ENCODE peak calls at places on chromosomes 1 and 21, in nine cellular contexts. One of them, this sample, is unnamed. For H3K4me1 and H3K9me3, the result is how much of the 10 kb centered on the place peaks cover.

GRCh38 chr1:8415526-8416278 is 97.8 kb downstream of the SLC45A1 start:
- DNase-seq in CD8-positive, alpha-beta memory T cell: no peak
- DNase-seq in esophagus squamous epithelium: no peak
- DNase-seq in HCT116: no peak
- DNase-seq in transverse colon: no peak
- DNase-seq in upper lobe of right lung: no peak
- DNase-seq in naive thymus-derived CD4-positive, alpha-beta T cell: no peak
- DNase-seq in left lung: no peak
- DNase-seq in CD8-positive, alpha-beta T cell: no peak
- DNase-seq in this sample: no peak

GRCh38 chr21:31408306-31409088 is 64.4 kb upstream of the TIAM1 start:
- DNase-seq in transverse colon: no peak
- DNase-seq in HCT116: no peak
- DNase-seq in CD8-positive, alpha-beta memory T cell: no peak
- DNase-seq in CD8-positive, alpha-beta T cell: no peak
- DNase-seq in upper lobe of right lung: no peak
- DNase-seq in left lung: no peak
- DNase-seq in naive thymus-derived CD4-positive, alpha-beta T cell: no peak
- DNase-seq in esophagus squamous epithelium: no peak
- DNase-seq in this sample: no peak

GRCh38 chr1:42998381-42998780 is 39.7 kb upstream of the SLC2A1 start:
- DNase-seq in CD8-positive, alpha-beta T cell: no peak
- DNase-seq in HCT116: no peak
- DNase-seq in left lung: no peak
- DNase-seq in upper lobe of right lung: no peak
- DNase-seq in transverse colon: no peak
- DNase-seq in CD8-positive, alpha-beta memory T cell: no peak
- DNase-seq in esophagus squamous epithelium: no peak
- DNase-seq in naive thymus-derived CD4-positive, alpha-beta T cell: no peak
- DNase-seq in this sample: no peak

GRCh38 chr1:220666349-220666748 is 23.8 kb upstream of the C1orf115 start:
- DNase-seq in CD8-positive, alpha-beta memory T cell: no peak
- DNase-seq in transverse colon: no peak
- DNase-seq in left lung: no peak
- DNase-seq in HCT116: no peak
- DNase-seq in upper lobe of right lung: no peak
- DNase-seq in CD8-positive, alpha-beta T cell: no peak
- DNase-seq in esophagus squamous epithelium: no peak
- DNase-seq in naive thymus-derived CD4-positive, alpha-beta T cell: no peak
- DNase-seq in this sample: no peak

GRCh38 chr1:164562947-164563346 is 4.0 kb downstream of the PBX1 start:
- DNase-seq in esophagus squamous epithelium: no peak
- DNase-seq in transverse colon: no peak
- DNase-seq in CD8-positive, alpha-beta memory T cell: no peak
- DNase-seq in left lung: no peak
- DNase-seq in CD8-positive, alpha-beta T cell: no peak
- DNase-seq in upper lobe of right lung: no peak
- DNase-seq in HCT116: no peak
- DNase-seq in naive thymus-derived CD4-positive, alpha-beta T cell: no peak
- DNase-seq in this sample: no peak

GRCh38 chr1:53278294-53278693 is 40.0 kb upstream of the MAGOH start:
- DNase-seq in CD8-positive, alpha-beta memory T cell: peak
- DNase-seq in CD8-positive, alpha-beta T cell: peak
- DNase-seq in HCT116: no peak
- DNase-seq in transverse colon: peak
- DNase-seq in left lung: peak
- DNase-seq in naive thymus-derived CD4-positive, alpha-beta T cell: peak
- DNase-seq in esophagus squamous epithelium: no peak
- DNase-seq in upper lobe of right lung: peak
- DNase-seq in this sample: peak

GRCh38 chr1:101182627-101183387 is 54.0 kb upstream of the S1PR1 start:
- DNase-seq in transverse colon: no peak
- DNase-seq in naive thymus-derived CD4-positive, alpha-beta T cell: no peak
- DNase-seq in left lung: no peak
- DNase-seq in CD8-positive, alpha-beta memory T cell: no peak
- DNase-seq in CD8-positive, alpha-beta T cell: no peak
- DNase-seq in upper lobe of right lung: no peak
- DNase-seq in HCT116: no peak
- DNase-seq in esophagus squamous epithelium: no peak
- DNase-seq in this sample: no peak

GRCh38 chr1:42266253-42267135 is 68.5 kb downstream of the FOXJ3 start:
- DNase-seq in upper lobe of right lung: no peak
- DNase-seq in CD8-positive, alpha-beta T cell: no peak
- DNase-seq in HCT116: no peak
- DNase-seq in esophagus squamous epithelium: no peak
- DNase-seq in transverse colon: no peak
- DNase-seq in naive thymus-derived CD4-positive, alpha-beta T cell: no peak
- DNase-seq in left lung: no peak
- DNase-seq in CD8-positive, alpha-beta memory T cell: no peak
- DNase-seq in this sample: no peak

GRCh38 chr1:152933196-152933595 is 13.8 kb upstream of the SPRR5 start:
- DNase-seq in CD8-positive, alpha-beta T cell: no peak
- DNase-seq in esophagus squamous epithelium: no peak
- DNase-seq in upper lobe of right lung: no peak
- DNase-seq in CD8-positive, alpha-beta memory T cell: no peak
- DNase-seq in HCT116: no peak
- DNase-seq in left lung: no peak
- DNase-seq in naive thymus-derived CD4-positive, alpha-beta T cell: no peak
- DNase-seq in transverse colon: no peak
- DNase-seq in this sample: no peak

GRCh38 chr1:1005774-1006304 is 5.9 kb upstream of the HES4 start:
- DNase-seq in esophagus squamous epithelium: no peak
- DNase-seq in CD8-positive, alpha-beta memory T cell: no peak
- DNase-seq in HCT116: no peak
- DNase-seq in left lung: peak
- DNase-seq in naive thymus-derived CD4-positive, alpha-beta T cell: no peak
- DNase-seq in upper lobe of right lung: peak
- DNase-seq in CD8-positive, alpha-beta T cell: no peak
- DNase-seq in transverse colon: no peak
- DNase-seq in this sample: no peak

GRCh38 chr1:46575300-46575699 is 23.9 kb upstream of the KNCN start:
- DNase-seq in transverse colon: no peak
- DNase-seq in CD8-positive, alpha-beta T cell: no peak
- DNase-seq in upper lobe of right lung: no peak
- DNase-seq in HCT116: no peak
- DNase-seq in esophagus squamous epithelium: no peak
- DNase-seq in naive thymus-derived CD4-positive, alpha-beta T cell: no peak
- DNase-seq in CD8-positive, alpha-beta memory T cell: no peak
- DNase-seq in left lung: no peak
- DNase-seq in this sample: no peak

GRCh38 chr21:44279621-44280260 is 5.9 kb upstream of the AIRE start:
- DNase-seq in esophagus squamous epithelium: no peak
- DNase-seq in transverse colon: no peak
- DNase-seq in left lung: no peak
- DNase-seq in CD8-positive, alpha-beta memory T cell: no peak
- DNase-seq in naive thymus-derived CD4-positive, alpha-beta T cell: no peak
- DNase-seq in CD8-positive, alpha-beta T cell: no peak
- DNase-seq in upper lobe of right lung: no peak
- DNase-seq in HCT116: no peak
- DNase-seq in this sample: no peak

GRCh38 chr1:172774561-172774960 is 115.7 kb downstream of the FASLG start:
- DNase-seq in upper lobe of right lung: no peak
- DNase-seq in transverse colon: no peak
- DNase-seq in left lung: no peak
- DNase-seq in esophagus squamous epithelium: no peak
- DNase-seq in naive thymus-derived CD4-positive, alpha-beta T cell: no peak
- DNase-seq in CD8-positive, alpha-beta T cell: no peak
- DNase-seq in CD8-positive, alpha-beta memory T cell: no peak
- DNase-seq in HCT116: no peak
- DNase-seq in this sample: no peak

GRCh38 chr1:52424757-52425265 is 20.4 kb downstream of the PRPF38A start:
- DNase-seq in naive thymus-derived CD4-positive, alpha-beta T cell: peak
- DNase-seq in transverse colon: no peak
- DNase-seq in CD8-positive, alpha-beta T cell: no peak
- DNase-seq in esophagus squamous epithelium: no peak
- DNase-seq in left lung: no peak
- DNase-seq in HCT116: no peak
- DNase-seq in CD8-positive, alpha-beta memory T cell: no peak
- DNase-seq in upper lobe of right lung: no peak
- DNase-seq in this sample: no peak

DNA sequence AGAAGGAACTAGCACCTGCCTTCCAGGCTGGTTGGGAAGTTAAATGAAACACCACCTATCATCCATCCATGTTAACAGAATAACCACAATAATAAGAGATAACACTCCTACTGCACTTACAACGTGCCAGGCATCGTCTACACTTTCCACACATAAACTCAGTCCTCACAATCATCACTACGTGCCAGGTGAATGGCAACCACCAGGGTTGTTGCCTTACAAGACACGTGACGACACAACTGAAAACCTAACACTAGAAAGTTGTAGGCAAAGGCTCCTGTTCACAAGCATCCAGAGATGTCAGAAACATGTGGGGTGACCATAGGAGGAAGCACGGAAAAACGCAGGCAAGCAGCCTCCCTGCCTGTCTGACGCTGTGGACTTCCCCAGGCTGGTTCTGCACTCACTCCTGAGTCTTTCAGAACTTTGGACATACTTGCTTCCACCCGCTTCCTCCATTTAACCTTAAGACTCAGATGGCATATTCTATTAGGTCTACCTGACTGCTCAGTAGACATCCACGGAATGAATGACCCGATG is 7.0 kb downstream of the CAPZB start:
- DNase-seq in left lung: no peak
- DNase-seq in HCT116: no peak
- DNase-seq in upper lobe of right lung: no peak
- DNase-seq in transverse colon: no peak
- DNase-seq in CD8-positive, alpha-beta memory T cell: no peak
- DNase-seq in CD8-positive, alpha-beta T cell: no peak
- DNase-seq in esophagus squamous epithelium: no peak
- DNase-seq in naive thymus-derived CD4-positive, alpha-beta T cell: no peak
- DNase-seq in this sample: no peak
- H3K4me1 ChIP-seq in left lung: half or more
- H3K4me1 ChIP-seq in HCT116: under half
- H3K4me1 ChIP-seq in upper lobe of right lung: half or more
- H3K4me1 ChIP-seq in transverse colon: half or more
- H3K4me1 ChIP-seq in CD8-positive, alpha-beta memory T cell: half or more
- H3K4me1 ChIP-seq in CD8-positive, alpha-beta T cell: half or more
- H3K4me1 ChIP-seq in esophagus squamous epithelium: half or more
- H3K4me1 ChIP-seq in naive thymus-derived CD4-positive, alpha-beta T cell: half or more
- H3K4me1 ChIP-seq in this sample: under half

GRCh38 chr1:47993356-47993755 is 3.8 kb downstream of the TRABD2B start:
- DNase-seq in left lung: no peak
- DNase-seq in HCT116: no peak
- DNase-seq in transverse colon: no peak
- DNase-seq in upper lobe of right lung: no peak
- DNase-seq in CD8-positive, alpha-beta memory T cell: no peak
- DNase-seq in esophagus squamous epithelium: no peak
- DNase-seq in CD8-positive, alpha-beta T cell: no peak
- DNase-seq in naive thymus-derived CD4-positive, alpha-beta T cell: no peak
- DNase-seq in this sample: no peak

GRCh38 chr1:47991698-47992097 is 5.5 kb downstream of the TRABD2B start:
- DNase-seq in CD8-positive, alpha-beta memory T cell: no peak
- DNase-seq in HCT116: no peak
- DNase-seq in CD8-positive, alpha-beta T cell: no peak
- DNase-seq in left lung: no peak
- DNase-seq in esophagus squamous epithelium: no peak
- DNase-seq in upper lobe of right lung: no peak
- DNase-seq in transverse colon: no peak
- DNase-seq in naive thymus-derived CD4-positive, alpha-beta T cell: no peak
- DNase-seq in this sample: no peak

GRCh38 chr1:47991187-47991586 is 6.0 kb downstream of the TRABD2B start:
- DNase-seq in HCT116: peak
- DNase-seq in transverse colon: no peak
- DNase-seq in upper lobe of right lung: no peak
- DNase-seq in esophagus squamous epithelium: no peak
- DNase-seq in CD8-positive, alpha-beta T cell: no peak
- DNase-seq in CD8-positive, alpha-beta memory T cell: no peak
- DNase-seq in naive thymus-derived CD4-positive, alpha-beta T cell: no peak
- DNase-seq in left lung: no peak
- DNase-seq in this sample: no peak

GRCh38 chr1:47993881-47994625 is 3.1 kb downstream of the TRABD2B start:
- DNase-seq in CD8-positive, alpha-beta T cell: no peak
- DNase-seq in upper lobe of right lung: no peak
- DNase-seq in HCT116: no peak
- DNase-seq in esophagus squamous epithelium: no peak
- DNase-seq in naive thymus-derived CD4-positive, alpha-beta T cell: no peak
- DNase-seq in left lung: no peak
- DNase-seq in CD8-positive, alpha-beta memory T cell: no peak
- DNase-seq in transverse colon: no peak
- DNase-seq in this sample: no peak

DNA sequence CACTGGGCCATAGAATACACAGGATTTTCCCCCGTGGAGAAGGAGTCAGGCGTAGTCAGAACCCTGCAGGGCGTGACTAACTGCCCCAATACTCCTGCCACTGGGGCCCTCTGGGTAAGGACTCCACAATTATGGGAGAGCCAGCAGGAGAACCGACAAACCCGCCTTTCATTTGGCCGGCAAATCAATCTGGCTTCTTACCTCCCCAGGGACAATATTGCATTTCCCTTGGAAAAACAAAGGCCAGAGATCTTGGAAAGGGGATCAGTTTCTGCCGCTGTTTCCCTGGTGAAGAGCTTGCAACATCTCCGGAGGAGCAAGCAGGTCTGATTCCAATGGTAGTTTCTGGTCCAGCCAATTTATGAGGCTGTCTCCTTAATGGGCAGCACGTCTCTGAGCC is 4.5 kb downstream of the TRABD2B start:
- DNase-seq in CD8-positive, alpha-beta memory T cell: no peak
- DNase-seq in upper lobe of right lung: no peak
- DNase-seq in left lung: no peak
- DNase-seq in HCT116: no peak
- DNase-seq in naive thymus-derived CD4-positive, alpha-beta T cell: no peak
- DNase-seq in CD8-positive, alpha-beta T cell: no peak
- DNase-seq in transverse colon: no peak
- DNase-seq in esophagus squamous epithelium: no peak
- DNase-seq in this sample: no peak
- H3K9me3 ChIP-seq in CD8-positive, alpha-beta memory T cell: under half
- H3K9me3 ChIP-seq in upper lobe of right lung: under half
- H3K9me3 ChIP-seq in left lung: under half
- H3K9me3 ChIP-seq in HCT116: under half
- H3K9me3 ChIP-seq in naive thymus-derived CD4-positive, alpha-beta T cell: under half
- H3K9me3 ChIP-seq in CD8-positive, alpha-beta T cell: under half
- H3K9me3 ChIP-seq in transverse colon: under half
- H3K9me3 ChIP-seq in esophagus squamous epithelium: under half
- H3K9me3 ChIP-seq in this sample: under half

DNA sequence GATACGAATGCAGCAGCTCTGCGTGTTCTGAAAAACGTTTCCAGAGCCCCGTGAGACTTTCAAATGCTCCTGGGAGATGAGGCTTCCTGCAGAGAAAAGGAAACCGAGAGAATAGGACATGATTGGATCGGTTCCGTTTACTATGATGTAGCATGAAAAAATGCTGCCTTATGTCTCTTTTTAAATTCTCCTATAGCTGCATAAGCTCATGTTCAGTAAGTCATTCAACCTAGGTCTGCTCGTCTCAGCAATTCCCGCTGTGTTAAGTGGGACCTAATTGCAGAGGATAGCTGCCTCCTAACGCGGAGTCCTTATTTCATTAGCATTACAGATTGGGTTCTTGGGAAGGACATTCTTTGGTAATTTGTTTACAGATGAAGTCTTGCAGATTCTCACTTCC is 165.3 kb downstream of the GALNT2 start:
- DNase-seq in upper lobe of right lung: no peak
- DNase-seq in naive thymus-derived CD4-positive, alpha-beta T cell: no peak
- DNase-seq in CD8-positive, alpha-beta T cell: no peak
- DNase-seq in CD8-positive, alpha-beta memory T cell: no peak
- DNase-seq in transverse colon: no peak
- DNase-seq in HCT116: no peak
- DNase-seq in left lung: no peak
- DNase-seq in esophagus squamous epithelium: no peak
- DNase-seq in this sample: no peak
- H3K4me1 ChIP-seq in upper lobe of right lung: under half
- H3K4me1 ChIP-seq in naive thymus-derived CD4-positive, alpha-beta T cell: under half
- H3K4me1 ChIP-seq in CD8-positive, alpha-beta T cell: under half
- H3K4me1 ChIP-seq in CD8-positive, alpha-beta memory T cell: under half
- H3K4me1 ChIP-seq in transverse colon: under half
- H3K4me1 ChIP-seq in HCT116: under half
- H3K4me1 ChIP-seq in left lung: under half
- H3K4me1 ChIP-seq in esophagus squamous epithelium: under half
- H3K4me1 ChIP-seq in this sample: under half

GRCh38 chr1:174315239-174315638 is 132.5 kb upstream of the GPR52 start:
- DNase-seq in CD8-positive, alpha-beta T cell: no peak
- DNase-seq in upper lobe of right lung: no peak
- DNase-seq in naive thymus-derived CD4-positive, alpha-beta T cell: no peak
- DNase-seq in esophagus squamous epithelium: no peak
- DNase-seq in CD8-positive, alpha-beta memory T cell: no peak
- DNase-seq in transverse colon: no peak
- DNase-seq in HCT116: no peak
- DNase-seq in left lung: no peak
- DNase-seq in this sample: no peak
- H3K9me3 ChIP-seq in CD8-positive, alpha-beta T cell: under half
- H3K9me3 ChIP-seq in upper lobe of right lung: under half
- H3K9me3 ChIP-seq in naive thymus-derived CD4-positive, alpha-beta T cell: under half
- H3K9me3 ChIP-seq in esophagus squamous epithelium: under half
- H3K9me3 ChIP-seq in CD8-positive, alpha-beta memory T cell: under half
- H3K9me3 ChIP-seq in transverse colon: under half
- H3K9me3 ChIP-seq in HCT116: under half
- H3K9me3 ChIP-seq in left lung: under half
- H3K9me3 ChIP-seq in this sample: under half

This sample was measured in HAP-1.